ENCODE peak calls at places on chromosomes 7 and 10, in eight cellular contexts. One of them, this sample, is unnamed.
A peak's percentile ranks its signal among the peaks of the same experiment; 100 is the strongest.

GRCh38 chr10:57506414-57507094 is 761.1 kb downstream of the IPMK start:
- ATAC-seq in HCT116: no peak
- ATAC-seq in GM23338: no peak
- ATAC-seq in HepG2: no peak
- ATAC-seq in GM12878: no peak
- ATAC-seq in K562: no peak
- ATAC-seq in Panc1: no peak
- ATAC-seq in upper lobe of left lung: peak; percentile 28
- ATAC-seq in this sample: no peak

GRCh38 chr10:118916777-118917176 is 112.7 kb upstream of the NANOS1 start:
- ATAC-seq in HCT116: no peak
- ATAC-seq in GM23338: no peak
- ATAC-seq in HepG2: no peak
- ATAC-seq in GM12878: no peak
- ATAC-seq in K562: no peak
- ATAC-seq in Panc1: no peak
- ATAC-seq in upper lobe of left lung: no peak
- ATAC-seq in this sample: no peak

GRCh38 chr10:79401015-79401921 is 44.2 kb downstream of the ZCCHC24 start:
- ATAC-seq in HCT116: peak; percentile 3
- ATAC-seq in GM23338: no peak
- ATAC-seq in HepG2: no peak
- ATAC-seq in GM12878: no peak
- ATAC-seq in K562: no peak
- ATAC-seq in Panc1: no peak
- ATAC-seq in upper lobe of left lung: peak; percentile 36
- ATAC-seq in this sample: peak; percentile 37

GRCh38 chr10:10975647-10976046 is 42.0 kb upstream of the CELF2 start:
- ATAC-seq in HCT116: no peak
- ATAC-seq in GM23338: no peak
- ATAC-seq in HepG2: no peak
- ATAC-seq in GM12878: no peak
- ATAC-seq in K562: no peak
- ATAC-seq in Panc1: no peak
- ATAC-seq in upper lobe of left lung: no peak
- ATAC-seq in this sample: no peak

GRCh38 chr7:124432009-124432578 is 333.5 kb downstream of the GPR37 start:
- ATAC-seq in HCT116: no peak
- ATAC-seq in GM23338: no peak
- ATAC-seq in HepG2: no peak
- ATAC-seq in GM12878: no peak
- ATAC-seq in K562: no peak
- ATAC-seq in Panc1: no peak
- ATAC-seq in upper lobe of left lung: no peak
- ATAC-seq in this sample: no peak

GRCh38 chr7:155283565-155284194 is 14.0 kb upstream of the INSIG1 start:
- ATAC-seq in HCT116: no peak
- ATAC-seq in GM23338: no peak
- ATAC-seq in HepG2: no peak
- ATAC-seq in GM12878: peak; percentile 93
- ATAC-seq in K562: no peak
- ATAC-seq in Panc1: no peak
- ATAC-seq in upper lobe of left lung: no peak
- ATAC-seq in this sample: no peak

GRCh38 chr10:80357000-80357803 is 621 bp downstream of the DYDC2 start:
- ATAC-seq in HCT116: peak; percentile 54
- ATAC-seq in GM23338: peak; percentile 61
- ATAC-seq in HepG2: peak; percentile 67
- ATAC-seq in GM12878: no peak
- ATAC-seq in K562: peak; percentile 20
- ATAC-seq in Panc1: peak; percentile 47
- ATAC-seq in upper lobe of left lung: peak; percentile 48
- ATAC-seq in this sample: no peak

GRCh38 chr10:124144536-124144935 is 51.1 kb upstream of the CHST15 start:
- ATAC-seq in HCT116: no peak
- ATAC-seq in GM23338: no peak
- ATAC-seq in HepG2: no peak
- ATAC-seq in GM12878: no peak
- ATAC-seq in K562: no peak
- ATAC-seq in Panc1: no peak
- ATAC-seq in upper lobe of left lung: peak; percentile 4
- ATAC-seq in this sample: no peak

GRCh38 chr10:74384615-74385213 is 233.7 kb downstream of the ADK start:
- ATAC-seq in HCT116: no peak
- ATAC-seq in GM23338: no peak
- ATAC-seq in HepG2: no peak
- ATAC-seq in GM12878: peak; percentile 49
- ATAC-seq in K562: no peak
- ATAC-seq in Panc1: no peak
- ATAC-seq in upper lobe of left lung: no peak
- ATAC-seq in this sample: no peak

GRCh38 chr7:31986878-31987518 is 83.2 kb downstream of the PDE1C start:
- ATAC-seq in HCT116: no peak
- ATAC-seq in GM23338: no peak
- ATAC-seq in HepG2: no peak
- ATAC-seq in GM12878: no peak
- ATAC-seq in K562: no peak
- ATAC-seq in Panc1: no peak
- ATAC-seq in upper lobe of left lung: no peak
- ATAC-seq in this sample: no peak

GRCh38 chr10:71085689-71086438 is 126.5 kb upstream of the UNC5B start:
- ATAC-seq in HCT116: no peak
- ATAC-seq in GM23338: peak; percentile 86
- ATAC-seq in HepG2: no peak
- ATAC-seq in GM12878: no peak
- ATAC-seq in K562: no peak
- ATAC-seq in Panc1: no peak
- ATAC-seq in upper lobe of left lung: no peak
- ATAC-seq in this sample: no peak

GRCh38 chr7:5354460-5355279 is 69.0 kb downstream of the TNRC18 start:
- ATAC-seq in HCT116: no peak
- ATAC-seq in GM23338: peak; percentile 70
- ATAC-seq in HepG2: no peak
- ATAC-seq in GM12878: peak; percentile 92
- ATAC-seq in K562: no peak
- ATAC-seq in Panc1: peak; percentile 39
- ATAC-seq in upper lobe of left lung: peak; percentile 59
- ATAC-seq in this sample: peak; percentile 67

GRCh38 chr10:55263327-55263726 is 462.3 kb upstream of the PCDH15 start:
- ATAC-seq in HCT116: no peak
- ATAC-seq in GM23338: no peak
- ATAC-seq in HepG2: peak; percentile 79
- ATAC-seq in GM12878: peak; percentile 17
- ATAC-seq in K562: no peak
- ATAC-seq in Panc1: no peak
- ATAC-seq in upper lobe of left lung: no peak
- ATAC-seq in this sample: no peak

GRCh38 chr10:54284526-54285193 is 516.4 kb downstream of the PCDH15 start:
- ATAC-seq in HCT116: no peak
- ATAC-seq in GM23338: no peak
- ATAC-seq in HepG2: no peak
- ATAC-seq in GM12878: peak; percentile 21
- ATAC-seq in K562: no peak
- ATAC-seq in Panc1: no peak
- ATAC-seq in upper lobe of left lung: no peak
- ATAC-seq in this sample: no peak

GRCh38 chr10:6507311-6507710 is 72.8 kb downstream of the PRKCQ start:
- ATAC-seq in HCT116: no peak
- ATAC-seq in GM23338: no peak
- ATAC-seq in HepG2: no peak
- ATAC-seq in GM12878: peak; percentile 90
- ATAC-seq in K562: no peak
- ATAC-seq in Panc1: no peak
- ATAC-seq in upper lobe of left lung: no peak
- ATAC-seq in this sample: no peak

GRCh38 chr7:144827581-144828139 is 8.2 kb downstream of the TPK1 start:
- ATAC-seq in HCT116: no peak
- ATAC-seq in GM23338: no peak
- ATAC-seq in HepG2: no peak
- ATAC-seq in GM12878: no peak
- ATAC-seq in K562: no peak
- ATAC-seq in Panc1: no peak
- ATAC-seq in upper lobe of left lung: peak; percentile 61
- ATAC-seq in this sample: no peak

GRCh38 chr7:22219036-22219435 is 137.9 kb downstream of the RAPGEF5 start:
- ATAC-seq in HCT116: no peak
- ATAC-seq in GM23338: no peak
- ATAC-seq in HepG2: no peak
- ATAC-seq in GM12878: no peak
- ATAC-seq in K562: no peak
- ATAC-seq in Panc1: no peak
- ATAC-seq in upper lobe of left lung: no peak
- ATAC-seq in this sample: peak; percentile 31

GRCh38 chr10:59310324-59310914 is 51.9 kb downstream of the FAM13C start:
- ATAC-seq in HCT116: no peak
- ATAC-seq in GM23338: no peak
- ATAC-seq in HepG2: no peak
- ATAC-seq in GM12878: no peak
- ATAC-seq in K562: no peak
- ATAC-seq in Panc1: no peak
- ATAC-seq in upper lobe of left lung: no peak
- ATAC-seq in this sample: no peak

GRCh38 chr7:129952653-129953560 is at the start of gene UBE2H:
- ATAC-seq in HCT116: peak; percentile 72
- ATAC-seq in GM23338: peak; percentile 53
- ATAC-seq in HepG2: peak; percentile 56
- ATAC-seq in GM12878: peak; percentile 60
- ATAC-seq in K562: peak; percentile 80
- ATAC-seq in Panc1: peak; percentile 87
- ATAC-seq in upper lobe of left lung: peak; percentile 94
- ATAC-seq in this sample: peak; percentile 89

GRCh38 chr7:129959480-129960332 is 6.9 kb upstream of the UBE2H start:
- ATAC-seq in HCT116: no peak
- ATAC-seq in GM23338: no peak
- ATAC-seq in HepG2: no peak
- ATAC-seq in GM12878: no peak
- ATAC-seq in K562: peak; percentile 7
- ATAC-seq in Panc1: no peak
- ATAC-seq in upper lobe of left lung: no peak
- ATAC-seq in this sample: no peak

GRCh38 chr7:129955993-129956543 is 3.3 kb upstream of the UBE2H start:
- ATAC-seq in HCT116: no peak
- ATAC-seq in GM23338: no peak
- ATAC-seq in HepG2: no peak
- ATAC-seq in GM12878: no peak
- ATAC-seq in K562: no peak
- ATAC-seq in Panc1: no peak
- ATAC-seq in upper lobe of left lung: no peak
- ATAC-seq in this sample: no peak

DNA sequence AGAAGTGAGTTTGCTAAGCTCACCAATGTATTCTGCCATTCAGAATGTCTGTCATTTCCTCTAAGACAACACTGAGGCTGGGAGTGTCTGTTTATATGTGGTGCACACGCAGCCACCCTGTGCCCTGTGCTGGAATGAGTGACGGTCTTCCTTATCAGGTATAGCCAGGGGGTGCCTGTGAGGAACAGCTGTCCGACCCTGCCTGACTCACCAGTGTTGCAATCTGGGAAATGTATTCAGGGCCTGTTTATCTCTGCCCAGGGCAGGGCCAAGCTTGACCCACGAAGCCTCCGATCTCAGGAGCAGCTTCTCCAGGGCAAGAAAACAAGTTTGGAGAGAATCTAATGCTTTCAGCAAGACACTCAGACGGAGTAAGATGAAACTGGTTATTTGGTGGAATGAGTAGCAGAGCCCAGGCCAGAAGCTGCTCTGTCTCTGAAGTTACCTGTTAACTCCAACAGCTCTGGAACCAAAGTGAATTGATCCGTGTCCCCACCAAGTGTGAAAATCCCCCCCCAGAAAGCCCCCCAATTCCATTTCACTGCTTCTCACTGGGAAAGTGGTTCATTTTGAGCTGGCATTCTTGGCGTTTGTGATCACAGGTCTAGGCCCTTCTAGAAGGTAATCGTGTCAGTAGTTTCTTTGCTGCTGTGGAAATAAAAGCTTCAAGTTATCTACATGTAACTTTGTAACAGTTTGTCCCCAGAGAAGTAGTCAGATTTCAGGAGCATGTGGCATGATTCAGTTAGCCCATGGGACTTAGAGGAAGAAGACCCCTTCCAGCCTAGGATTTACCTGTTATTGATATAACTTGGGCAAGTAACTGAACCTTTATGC is 6.1 kb upstream of the UBE2H start:
- ATAC-seq in HCT116: peak; percentile 91
- ATAC-seq in GM23338: peak; percentile 48
- ATAC-seq in HepG2: peak; percentile 97
- ATAC-seq in GM12878: peak; percentile 38
- ATAC-seq in K562: peak; percentile 97
- ATAC-seq in Panc1: peak; percentile 76
- ATAC-seq in upper lobe of left lung: peak; percentile 75
- ATAC-seq in this sample: peak; percentile 58
- TF ChIP-seq POLR2AphosphoS5 in HCT116: peak; percentile 71
- TF ChIP-seq POLR2AphosphoS5 in GM23338: no peak
- TF ChIP-seq POLR2AphosphoS5 in HepG2: no peak
- TF ChIP-seq POLR2AphosphoS5 in GM12878: no peak
- TF ChIP-seq POLR2AphosphoS5 in K562: peak; percentile 100
- TF ChIP-seq POLR2AphosphoS5 in Panc1: no peak
- TF ChIP-seq POLR2AphosphoS5 in upper lobe of left lung: peak; percentile 87
- TF ChIP-seq POLR2AphosphoS5 in this sample: no peak

GRCh38 chr7:148932-149855 is 43.2 kb upstream of the FAM20C start:
- ATAC-seq in HCT116: peak; percentile 96
- ATAC-seq in GM23338: peak; percentile 91
- ATAC-seq in HepG2: peak; percentile 85
- ATAC-seq in GM12878: peak; percentile 94
- ATAC-seq in K562: peak; percentile 98
- ATAC-seq in Panc1: peak; percentile 96
- ATAC-seq in upper lobe of left lung: peak; percentile 97
- ATAC-seq in this sample: peak; percentile 97
- TF ChIP-seq POLR2AphosphoS5 in HCT116: peak; percentile 94
- TF ChIP-seq POLR2AphosphoS5 in GM23338: peak; percentile 72
- TF ChIP-seq POLR2AphosphoS5 in HepG2: no peak
- TF ChIP-seq POLR2AphosphoS5 in GM12878: peak; percentile 78
- TF ChIP-seq POLR2AphosphoS5 in K562: peak; percentile 80
- TF ChIP-seq POLR2AphosphoS5 in Panc1: peak; percentile 92
- TF ChIP-seq POLR2AphosphoS5 in upper lobe of left lung: peak; percentile 77
- TF ChIP-seq POLR2AphosphoS5 in this sample: peak; percentile 86

DNA sequence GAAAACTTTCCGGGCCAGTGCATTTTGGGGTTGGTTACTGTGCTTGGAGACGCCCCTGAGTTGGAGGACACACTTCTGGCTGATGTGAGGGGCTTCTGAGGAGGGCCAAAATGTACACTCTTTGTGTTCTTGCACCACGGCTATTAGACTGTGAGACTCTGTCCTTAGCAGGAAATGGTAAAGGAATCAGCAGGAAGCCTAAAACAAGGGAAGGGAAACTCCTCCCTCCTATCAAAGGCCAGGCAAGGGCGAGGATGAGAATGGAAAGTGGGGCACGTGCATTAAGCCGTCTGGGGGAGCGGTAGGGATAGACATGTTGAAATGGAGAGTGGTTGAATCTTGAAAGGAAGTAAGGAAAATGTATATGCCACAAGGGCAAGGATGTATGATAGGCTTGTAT is 1.8 kb upstream of the SRGN start:
- ATAC-seq in HCT116: no peak
- ATAC-seq in GM23338: peak; percentile 88
- ATAC-seq in HepG2: no peak
- ATAC-seq in GM12878: no peak
- ATAC-seq in K562: peak; percentile 8
- ATAC-seq in Panc1: peak; percentile 40
- ATAC-seq in upper lobe of left lung: peak; percentile 38
- ATAC-seq in this sample: peak; percentile 13
- TF ChIP-seq POLR2AphosphoS5 in HCT116: no peak
- TF ChIP-seq POLR2AphosphoS5 in GM23338: no peak
- TF ChIP-seq POLR2AphosphoS5 in HepG2: no peak
- TF ChIP-seq POLR2AphosphoS5 in GM12878: no peak
- TF ChIP-seq POLR2AphosphoS5 in K562: no peak
- TF ChIP-seq POLR2AphosphoS5 in Panc1: no peak
- TF ChIP-seq POLR2AphosphoS5 in upper lobe of left lung: peak; percentile 50
- TF ChIP-seq POLR2AphosphoS5 in this sample: no peak

GRCh38 chr10:3102721-3103410 is 35.5 kb downstream of the PFKP start:
- ATAC-seq in HCT116: no peak
- ATAC-seq in GM23338: no peak
- ATAC-seq in HepG2: no peak
- ATAC-seq in GM12878: no peak
- ATAC-seq in K562: no peak
- ATAC-seq in Panc1: no peak
- ATAC-seq in upper lobe of left lung: no peak
- ATAC-seq in this sample: peak; percentile 32
- TF ChIP-seq POLR2AphosphoS5 in HCT116: no peak
- TF ChIP-seq POLR2AphosphoS5 in GM23338: no peak
- TF ChIP-seq POLR2AphosphoS5 in HepG2: no peak
- TF ChIP-seq POLR2AphosphoS5 in GM12878: no peak
- TF ChIP-seq POLR2AphosphoS5 in K562: no peak
- TF ChIP-seq POLR2AphosphoS5 in Panc1: no peak
- TF ChIP-seq POLR2AphosphoS5 in upper lobe of left lung: peak; percentile 47
- TF ChIP-seq POLR2AphosphoS5 in this sample: peak; percentile 13